ENCODE peak calls at places on chromosome 6, in nine cellular contexts. L, P, N, G, W, J, O, D and E are unnamed samples.

GRCh38 chr6:18241208-18241836 is 23.0 kb downstream of the DEK start:
- DNase-seq in J (no peak), G (no peak), N (no peak), D (no peak), L (no peak), W (no peak), P (no peak), O (no peak), E (peak)

GRCh38 chr6:162344935-162345599 is 382.5 kb downstream of the PRKN start:
- DNase-seq in O (no peak), P (no peak), D (no peak), J (no peak), L (no peak), N (no peak), G (no peak), W (no peak), E (peak)

GRCh38 chr6:156634971-156635371 is 142.2 kb upstream of the ARID1B start:
- DNase-seq in J (no peak), G (peak), D (no peak), P (no peak), L (no peak), W (no peak), O (no peak), N (no peak), E (peak)

GRCh38 chr6:161660666-161661571 is 387.1 kb upstream of the AGPAT4 start:
- DNase-seq in O (no peak), W (no peak), J (no peak), L (no peak), P (no peak), N (no peak), G (no peak), D (no peak), E (no peak)

GRCh38 chr6:142808405-142809061 is 136.4 kb downstream of the HIVEP2 start:
- DNase-seq in N (no peak), L (no peak), O (no peak), J (no peak), W (no peak), P (no peak), G (no peak), D (no peak), E (no peak)

GRCh38 chr6:340181-340955 is 48.1 kb downstream of the DUSP22 start:
- DNase-seq in W (no peak), D (no peak), L (no peak), O (no peak), N (no peak), J (peak), P (no peak), G (no peak), E (no peak)

GRCh38 chr6:56243518-56244070 is 3.8 kb downstream of the COL21A1 start:
- DNase-seq in N (no peak), G (no peak), D (no peak), L (no peak), P (no peak), J (no peak), W (no peak), O (no peak), E (no peak)

GRCh38 chr6:163860194-163861081 is 445.9 kb downstream of the QKI start:
- DNase-seq in D (peak), W (no peak), N (peak), G (no peak), L (peak), O (no peak), P (no peak), J (peak), E (peak)

GRCh38 chr6:154653385-154653784 is 79.8 kb upstream of the SCAF8 start:
- DNase-seq in N (no peak), L (no peak), P (no peak), D (no peak), O (no peak), W (no peak), G (peak), J (no peak), E (peak)

GRCh38 chr6:3838992-3839867 is 9.9 kb upstream of the FAM50B start:
- DNase-seq in D (no peak), L (no peak), W (no peak), P (peak), O (no peak), G (no peak), J (no peak), N (no peak), E (peak)

GRCh38 chr6:42845327-42845694 is 34.1 kb upstream of the RPL7L1 start:
- DNase-seq in J (no peak), L (no peak), P (no peak), W (no peak), D (no peak), O (no peak), N (no peak), G (no peak), E (no peak)

GRCh38 chr6:11172501-11173337 is 59.7 kb downstream of the NEDD9 start:
- DNase-seq in W (no peak), J (peak), O (peak), D (no peak), N (peak), P (peak), L (peak), G (peak), E (peak)

GRCh38 chr6:43383021-43383667 is 13.7 kb upstream of the ZNF318 start:
- DNase-seq in N (no peak), P (no peak), D (no peak), J (no peak), G (no peak), L (peak), O (no peak), W (no peak), E (no peak)

GRCh38 chr6:157760589-157761330 is 62.3 kb upstream of the SNX9 start:
- DNase-seq in D (peak), P (no peak), J (no peak), L (peak), N (no peak), G (peak), W (no peak), O (peak), E (peak)

GRCh38 chr6:138757131-138757530 is 16.4 kb upstream of the CCDC28A start:
- DNase-seq in P (no peak), G (no peak), L (no peak), J (no peak), N (no peak), O (no peak), D (no peak), W (no peak), E (peak)

GRCh38 chr6:45422541-45423110 is 44.9 kb upstream of the SUPT3H start:
- DNase-seq in D (no peak), N (peak), P (peak), G (peak), J (peak), O (peak), W (no peak), L (peak), E (no peak)

GRCh38 chr6:24215068-24215467 is 89.1 kb downstream of the NRSN1 start:
- DNase-seq in D (no peak), O (no peak), L (no peak), N (no peak), G (no peak), P (no peak), W (no peak), J (no peak), E (no peak)

GRCh38 chr6:157821342-157822033 is 1.6 kb upstream of the SNX9 start:
- DNase-seq in D (no peak), P (no peak), L (no peak), G (no peak), N (no peak), W (no peak), J (no peak), O (no peak), E (no peak)

GRCh38 chr6:113888493-113888892 is 31.3 kb downstream of the MARCKS start:
- DNase-seq in N (no peak), P (no peak), L (no peak), D (no peak), G (no peak), J (no peak), O (no peak), W (no peak), E (no peak)
- H3K4me3 ChIP-seq in N (no peak), P (no peak), L (no peak), D (no peak), G (no peak), J (no peak), O (no peak), W (no peak), E (no peak)

DNA sequence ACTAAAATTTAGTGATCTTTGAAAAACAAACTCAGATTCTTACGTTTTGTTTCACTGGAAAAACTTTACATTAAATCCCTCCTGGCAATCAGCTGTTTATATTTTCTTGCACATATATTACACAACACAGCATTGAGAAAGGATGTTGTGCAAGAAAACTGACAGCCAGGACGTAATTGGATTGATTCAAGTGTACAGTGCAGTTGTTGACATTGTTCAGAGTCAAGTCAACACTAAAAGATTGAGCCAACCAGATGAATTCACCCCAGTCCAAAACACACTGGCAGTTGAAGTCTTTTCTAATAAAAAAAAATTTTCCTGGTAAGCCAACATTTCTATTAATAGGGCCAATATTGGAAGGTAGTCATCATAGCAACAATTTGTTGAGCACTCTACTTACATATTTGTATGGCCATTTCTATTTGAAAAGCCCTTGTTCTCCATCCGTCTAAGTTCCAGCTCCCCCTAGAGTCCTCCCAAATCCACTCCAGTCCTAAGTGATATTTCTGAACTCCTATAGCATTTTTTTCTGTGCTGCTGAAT is 20.9 kb upstream of the VNN1 start:
- DNase-seq in W (no peak), D (no peak), L (no peak), G (no peak), P (no peak), N (no peak), J (no peak), O (no peak), E (peak)
- TF ChIP-seq CTCF in W (no peak), D (peak), L (peak), G (peak), P (no peak), N (no peak), J (no peak), O (no peak), E (peak)

GRCh38 chr6:25971187-25971811 is 8.7 kb downstream of the TRIM38 start:
- DNase-seq in W (no peak), N (no peak), G (no peak), O (no peak), D (peak), L (peak), P (peak), J (no peak), E (peak)

GRCh38 chr6:25972902-25973301 is 10.3 kb downstream of the TRIM38 start:
- DNase-seq in L (no peak), O (no peak), N (no peak), D (no peak), J (no peak), W (no peak), P (no peak), G (no peak), E (no peak)

GRCh38 chr6:25975909-25976560 is 13.4 kb downstream of the TRIM38 start:
- DNase-seq in D (no peak), J (no peak), N (no peak), L (no peak), P (no peak), G (no peak), O (no peak), W (no peak), E (no peak)

GRCh38 chr6:25972128-25972527 is 9.5 kb downstream of the TRIM38 start:
- DNase-seq in L (no peak), P (no peak), D (no peak), W (no peak), N (no peak), G (no peak), J (no peak), O (no peak), E (no peak)

DNA sequence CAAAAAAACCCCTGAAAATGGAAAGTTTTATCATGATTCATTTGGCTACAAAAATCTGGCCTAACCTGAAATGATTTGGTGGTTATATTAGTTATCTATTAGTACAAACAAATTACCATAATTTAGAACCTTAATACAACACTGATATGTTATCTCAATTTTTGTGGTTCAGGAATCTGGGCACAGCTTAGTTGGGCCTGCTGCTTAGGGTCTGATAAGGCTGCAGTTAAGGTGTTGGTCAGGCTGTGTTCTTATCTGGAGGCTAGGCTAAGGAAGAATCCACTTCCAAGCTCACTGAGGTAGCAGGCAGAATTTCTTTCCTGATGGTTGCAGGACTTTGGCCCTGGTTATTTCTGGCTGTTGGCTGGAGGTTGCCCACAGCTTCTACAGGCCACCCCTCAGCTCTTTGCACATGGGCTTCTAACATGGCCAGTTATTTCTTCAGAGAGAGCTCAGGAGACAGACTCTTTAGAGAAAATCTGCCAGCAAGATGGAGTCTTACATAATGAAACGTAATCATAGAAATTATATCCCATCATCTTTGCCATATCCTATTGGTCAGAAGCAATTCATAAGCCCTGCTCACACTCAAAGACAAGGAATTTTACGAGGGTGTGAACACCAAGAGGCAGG is 11.4 kb downstream of the TRIM38 start:
- DNase-seq in N (no peak), W (no peak), D (no peak), L (no peak), J (no peak), G (peak), O (no peak), P (no peak), E (no peak)
- H3K4me3 ChIP-seq in N (no peak), W (no peak), D (no peak), L (no peak), J (no peak), G (no peak), O (no peak), P (no peak), E (no peak)

GRCh38 chr6:26455357-26455970 is 2.3 kb upstream of the BTN2A1 start:
- DNase-seq in J (no peak), D (no peak), N (no peak), O (no peak), W (no peak), G (no peak), P (no peak), L (no peak), E (no peak)

GRCh38 chr6:26454641-26455040 is 3.1 kb upstream of the BTN2A1 start:
- DNase-seq in G (no peak), P (no peak), W (no peak), N (no peak), D (no peak), L (no peak), O (no peak), J (no peak), E (no peak)

GRCh38 chr6:26457407-26457795 is 354 bp upstream of the BTN2A1 start:
- DNase-seq in W (no peak), D (no peak), L (no peak), J (peak), O (peak), N (no peak), P (peak), G (peak), E (no peak)

GRCh38 chr6:26459023-26459810 is 1.5 kb downstream of the BTN2A1 start:
- DNase-seq in J (no peak), G (no peak), L (no peak), N (no peak), P (no peak), W (no peak), O (no peak), D (no peak), E (no peak)

DNA sequence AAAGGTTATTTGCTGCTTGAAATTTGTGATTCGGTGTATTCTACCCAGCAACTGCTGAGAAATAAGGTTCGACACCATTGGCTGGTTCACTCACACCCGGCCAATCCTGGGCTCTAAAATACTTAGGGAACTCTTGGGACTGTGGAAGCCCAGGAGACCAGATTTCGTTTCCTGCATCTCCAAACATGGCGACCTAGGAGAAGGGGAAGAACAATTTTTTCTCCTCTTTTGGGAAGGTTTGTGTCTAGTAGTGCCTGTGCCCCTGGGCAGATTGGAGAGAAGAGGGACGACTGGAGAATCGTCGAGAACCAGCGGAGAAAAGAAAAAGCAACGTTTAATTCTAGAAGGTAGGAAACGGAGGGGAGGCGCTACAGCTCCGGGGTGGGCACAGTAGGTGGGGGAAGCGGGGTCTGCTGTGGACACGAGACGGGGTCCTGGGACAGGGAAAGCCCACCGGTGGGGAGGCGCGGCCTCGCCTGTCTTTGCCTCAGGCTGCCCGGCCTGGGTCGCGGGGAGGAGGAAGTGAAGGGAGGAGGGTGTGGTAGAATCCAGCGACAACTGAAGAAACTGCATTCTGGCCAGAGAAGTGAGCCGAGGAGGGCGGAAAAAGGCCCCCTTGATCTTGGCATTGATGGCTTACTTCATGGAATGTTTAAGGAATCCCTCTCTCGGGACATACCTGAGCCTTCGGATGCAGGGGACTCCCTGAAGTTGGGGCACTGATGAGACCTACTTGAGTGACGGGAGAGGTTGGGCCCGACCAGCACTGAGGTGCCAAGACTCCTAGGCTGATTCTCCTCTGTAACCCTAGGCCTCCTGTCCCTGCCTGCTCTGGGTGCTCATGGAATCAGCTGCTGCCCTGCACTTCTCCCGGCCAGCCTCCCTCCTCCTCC is at the start of gene BTN2A1:
- DNase-seq in G (peak), J (peak), O (peak), P (peak), D (peak), L (peak), N (peak), W (peak), E (peak)
- TF ChIP-seq CTCF in G (no peak), J (no peak), O (no peak), P (no peak), D (no peak), L (peak), N (no peak), W (no peak), E (no peak)

GRCh38 chr6:30676660-30677270 is 4.0 kb upstream of the DHX16 start:
- DNase-seq in D (no peak), O (no peak), G (no peak), N (no peak), W (no peak), P (no peak), L (no peak), J (no peak), E (no peak)

GRCh38 chr6:30682181-30683117 is 4.0 kb downstream of the PPP1R18 start:
- DNase-seq in L (peak), O (peak), W (peak), J (peak), D (peak), N (peak), G (peak), P (peak), E (peak)

GRCh38 chr6:30679765-30680535 is 6.5 kb downstream of the PPP1R18 start:
- DNase-seq in G (no peak), D (no peak), L (no peak), J (no peak), W (no peak), O (no peak), N (no peak), P (no peak), E (no peak)

GRCh38 chr6:30681696-30682180 is 4.7 kb downstream of the PPP1R18 start:
- DNase-seq in J (no peak), W (no peak), N (no peak), D (no peak), G (no peak), P (no peak), L (no peak), O (no peak), E (no peak)

DNA sequence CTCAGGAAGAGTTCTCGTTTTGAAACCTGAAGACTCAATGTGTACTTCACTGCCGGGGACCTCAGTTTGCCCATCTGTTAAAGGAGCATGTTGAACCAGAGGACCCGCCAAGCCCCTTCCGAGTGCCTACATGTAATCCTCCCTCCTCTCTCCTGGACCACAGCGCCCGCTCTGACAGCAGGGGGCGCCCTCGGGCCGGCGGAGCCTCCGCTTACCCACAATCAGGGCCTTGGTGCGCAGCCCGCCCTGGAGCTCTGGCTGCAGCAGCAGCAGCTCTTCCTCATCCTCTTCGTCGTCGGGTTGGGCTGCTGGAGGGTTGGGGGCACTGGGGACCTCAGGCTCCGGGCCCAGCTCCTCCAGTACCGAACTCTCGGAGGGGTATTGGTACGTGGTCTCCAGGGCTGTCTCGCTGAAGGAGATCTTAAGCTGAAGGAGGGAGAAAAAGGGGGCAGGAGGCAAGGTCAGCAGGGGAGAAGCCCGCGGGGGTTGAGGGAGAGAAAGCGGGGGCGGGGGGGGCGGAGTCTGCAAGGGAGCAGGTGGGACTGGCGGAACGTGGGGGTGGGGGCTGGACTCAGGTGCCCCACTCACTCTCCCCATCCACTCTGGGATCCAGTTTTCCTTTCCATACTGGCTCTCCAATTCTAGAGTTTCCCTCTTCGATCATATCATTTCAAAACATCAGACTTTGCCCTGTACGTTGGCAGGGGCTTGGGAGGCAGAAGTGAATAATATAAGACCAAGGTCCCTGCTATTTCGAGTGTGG is 6.3 kb upstream of the DHX16 start:
- DNase-seq in W (peak), L (peak), N (peak), D (no peak), P (peak), G (peak), J (peak), O (peak), E (peak)
- H3K4me3 ChIP-seq in W (peak), L (peak), N (peak), D (peak), P (peak), G (peak), J (peak), O (no peak), E (peak)